ENCODE peak calls at places on chromosomes 11 and 22, in ten cellular contexts. L is stomach, K is HepG2, T is transverse colon, H is K562, R is suprapubic skin, O is breast epithelium, M is GM12892, C is spleen, Q is vagina. Z is an unnamed sample.
A peak's percentile ranks its signal among the peaks of the same experiment; 100 is the strongest.

GRCh38 chr11:121416909-121417567 is 35.1 kb upstream of the SORL1 start:
- DNase-seq in C (peak; percentile 90), K (no peak), L (peak; percentile 92), O (peak; percentile 82), M (no peak), R (peak; percentile 92), H (no peak), T (peak; percentile 88), Q (peak; percentile 91), Z (peak; percentile 13)

GRCh38 chr22:22745225-22746060 is 101.0 kb downstream of the GGTLC2 start:
- DNase-seq in O (no peak), R (no peak), L (peak; percentile 48), M (no peak), T (peak; percentile 65), H (peak; percentile 83), K (peak; percentile 5), Q (peak; percentile 13), C (no peak), Z (no peak)

GRCh38 chr11:128476729-128477128 is 110.6 kb downstream of the ETS1 start:
- DNase-seq in C (no peak), R (no peak), L (no peak), K (no peak), Q (no peak), T (no peak), O (peak; percentile 43), M (no peak), H (no peak), Z (no peak)

GRCh38 chr11:6736495-6737121 is 35.2 kb downstream of the OR2AG2 start:
- DNase-seq in T (no peak), K (no peak), H (no peak), R (no peak), O (no peak), C (no peak), Q (no peak), M (no peak), L (no peak), Z (no peak)

GRCh38 chr22:33000342-33001280 is 57.6 kb downstream of the SYN3 start:
- DNase-seq in L (peak; percentile 31), K (peak; percentile 15), R (peak; percentile 80), T (peak; percentile 27), Q (no peak), H (peak; percentile 50), O (no peak), C (no peak), M (no peak), Z (peak; percentile 2)

GRCh38 chr11:43905788-43906187 is 25.2 kb downstream of the ALKBH3 start:
- DNase-seq in R (no peak), Q (no peak), C (no peak), H (no peak), K (no peak), T (no peak), L (no peak), O (no peak), M (no peak), Z (peak; percentile 93)

GRCh38 chr11:96259053-96259837 is 83.8 kb downstream of the MAML2 start:
- DNase-seq in H (no peak), L (no peak), O (no peak), R (no peak), M (no peak), K (no peak), C (no peak), Q (no peak), T (no peak), Z (peak; percentile 49)

GRCh38 chr22:27461470-27461869 is 340.1 kb downstream of the MN1 start:
- DNase-seq in Q (no peak), T (no peak), K (no peak), C (no peak), O (no peak), L (no peak), M (no peak), R (no peak), H (no peak), Z (no peak)

DNA sequence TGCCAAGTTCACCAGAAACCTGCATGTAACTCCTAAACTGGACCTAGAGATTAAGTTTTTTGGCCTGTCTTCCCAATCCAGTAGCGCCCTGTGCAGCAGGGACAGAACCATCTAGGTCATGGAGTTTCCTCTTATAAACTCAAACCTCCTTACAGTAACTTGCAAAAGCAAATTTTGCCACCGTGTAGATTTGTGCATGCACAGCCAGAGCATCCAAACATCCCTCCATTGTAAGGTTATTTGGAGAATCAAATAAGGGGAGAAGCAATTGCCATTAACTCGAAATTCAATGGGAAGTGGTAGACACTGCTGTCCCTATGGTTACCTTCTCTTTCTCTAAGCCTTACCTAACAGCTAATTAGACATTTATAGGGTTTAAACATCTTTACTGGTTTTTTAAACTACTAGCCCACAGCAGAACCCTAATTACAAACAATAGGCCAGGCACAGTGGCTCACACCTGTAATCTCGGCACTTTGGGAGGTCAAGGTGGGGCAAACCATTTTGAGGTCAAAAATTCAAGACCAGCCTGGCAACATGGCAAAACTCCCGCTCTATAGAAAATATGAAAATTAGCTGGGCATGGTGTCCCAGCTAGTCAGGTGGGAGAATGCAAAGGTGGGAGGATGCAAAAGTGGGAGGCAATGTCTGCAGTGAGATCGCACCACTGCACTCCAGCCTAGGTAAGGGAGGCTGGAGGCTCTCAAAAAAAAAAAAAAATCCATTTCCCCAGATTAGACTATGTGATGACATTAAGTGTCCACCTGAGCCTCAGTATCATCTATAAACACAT is 6.6 kb downstream of the HSPA8 start:
- DNase-seq in L (no peak), Q (no peak), R (no peak), M (no peak), K (no peak), C (no peak), H (no peak), O (no peak), T (no peak), Z (no peak)
- TF ChIP-seq POLR2AphosphoS5 in L (no peak), Q (no peak), R (no peak), M (peak; percentile 52), K (no peak), C (no peak), H (peak; percentile 55), O (no peak), T (no peak), Z (peak; percentile 40)

DNA sequence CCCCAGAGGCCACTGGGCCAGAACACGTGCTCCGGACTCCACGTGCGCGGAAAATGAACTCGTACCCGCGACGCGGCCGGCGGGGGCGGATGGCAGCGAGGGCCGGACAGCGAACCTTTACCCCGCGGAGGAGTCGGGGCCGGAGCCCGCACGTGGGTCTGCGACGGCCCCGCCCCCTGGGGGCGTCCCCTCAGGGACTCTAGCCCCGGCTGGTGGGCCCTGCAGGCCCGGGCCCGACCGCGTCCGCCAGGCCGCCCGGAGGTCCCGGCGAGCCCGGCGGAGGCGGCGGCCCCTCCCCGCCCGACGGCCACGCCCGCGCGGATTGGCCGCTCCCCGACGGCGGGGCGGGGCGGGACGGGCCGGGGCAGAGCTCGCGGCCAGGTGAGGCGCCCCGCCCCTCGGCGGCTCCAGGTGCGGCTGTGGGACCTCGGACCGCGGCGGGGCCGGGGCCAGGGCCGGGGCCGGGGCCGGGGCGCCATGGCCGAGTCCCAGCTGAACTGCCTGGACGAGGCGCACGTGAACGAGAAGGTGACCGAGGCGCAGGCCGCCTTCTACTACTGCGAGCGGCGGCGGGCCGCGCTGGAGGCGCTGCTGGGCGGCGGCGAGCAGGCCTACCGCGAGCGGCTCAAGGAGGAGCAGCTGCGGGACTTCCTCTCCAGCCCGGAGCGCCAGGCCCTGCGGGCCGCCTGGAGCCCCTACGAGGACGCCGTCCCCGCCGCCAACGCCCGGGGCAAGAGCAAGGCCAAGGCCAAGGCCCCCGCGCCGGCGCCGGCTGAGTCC is at the start of gene FAM83F:
- DNase-seq in Q (no peak), M (no peak), L (peak; percentile 73), H (peak; percentile 41), R (no peak), C (peak; percentile 77), O (no peak), K (no peak), T (peak; percentile 74), Z (no peak)
- TF ChIP-seq POLR2A in Q (no peak), M (no peak), L (no peak), H (no peak), R (peak; percentile 23), C (no peak), O (no peak), K (no peak), T (peak; percentile 57), Z (no peak)

DNA sequence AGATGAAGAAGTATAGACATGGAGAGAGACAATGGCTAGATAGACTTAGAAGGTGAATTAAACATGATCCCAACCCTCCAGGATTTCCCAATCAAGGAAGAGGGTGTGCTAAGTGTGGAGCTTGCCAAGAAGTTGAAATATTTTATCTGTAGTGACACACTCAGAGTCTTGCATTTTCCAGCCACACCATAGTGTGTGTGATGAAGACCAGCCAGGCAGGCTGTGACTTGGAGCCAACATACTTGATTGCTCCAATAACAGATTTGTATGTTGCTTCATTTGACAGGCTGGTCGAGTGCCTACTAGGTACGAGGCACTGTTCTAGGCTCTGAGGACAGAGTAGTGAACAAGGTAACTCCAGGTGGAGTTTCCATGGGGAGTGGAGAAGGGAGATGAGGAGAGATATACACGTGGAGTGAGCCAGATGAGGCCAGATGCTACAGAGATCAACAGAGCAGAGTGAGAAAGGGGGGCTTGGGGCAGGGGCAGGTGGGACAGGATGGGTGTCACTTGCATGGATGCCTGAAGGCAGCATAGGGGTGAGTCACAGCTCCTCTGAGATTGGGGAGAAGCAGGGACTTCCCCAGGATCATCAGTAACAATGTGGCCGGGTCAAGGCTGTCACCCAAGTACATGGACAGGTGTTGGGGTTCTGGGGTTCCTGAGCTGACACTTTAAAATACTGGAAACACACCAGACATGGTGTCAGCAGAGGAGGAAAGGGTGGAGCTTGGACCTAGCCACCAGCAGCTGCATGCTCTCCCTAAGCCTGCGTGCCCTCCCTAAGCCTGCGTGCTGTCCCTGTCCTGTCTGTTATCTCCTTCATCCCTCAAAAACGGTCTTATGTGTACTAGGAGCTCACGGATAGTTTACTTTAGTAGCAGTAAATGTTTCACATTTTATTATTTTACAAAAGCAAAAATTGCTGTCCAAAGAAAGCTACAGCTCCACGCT is 23.6 kb downstream of the PDGFB start:
- DNase-seq in H (no peak), O (no peak), T (no peak), M (peak; percentile 12), C (peak; percentile 44), K (no peak), Q (no peak), R (peak; percentile 24), L (no peak), Z (no peak)
- TF ChIP-seq POLR2AphosphoS5 in H (no peak), O (no peak), T (no peak), M (no peak), C (no peak), K (no peak), Q (no peak), R (no peak), L (no peak), Z (no peak)

DNA sequence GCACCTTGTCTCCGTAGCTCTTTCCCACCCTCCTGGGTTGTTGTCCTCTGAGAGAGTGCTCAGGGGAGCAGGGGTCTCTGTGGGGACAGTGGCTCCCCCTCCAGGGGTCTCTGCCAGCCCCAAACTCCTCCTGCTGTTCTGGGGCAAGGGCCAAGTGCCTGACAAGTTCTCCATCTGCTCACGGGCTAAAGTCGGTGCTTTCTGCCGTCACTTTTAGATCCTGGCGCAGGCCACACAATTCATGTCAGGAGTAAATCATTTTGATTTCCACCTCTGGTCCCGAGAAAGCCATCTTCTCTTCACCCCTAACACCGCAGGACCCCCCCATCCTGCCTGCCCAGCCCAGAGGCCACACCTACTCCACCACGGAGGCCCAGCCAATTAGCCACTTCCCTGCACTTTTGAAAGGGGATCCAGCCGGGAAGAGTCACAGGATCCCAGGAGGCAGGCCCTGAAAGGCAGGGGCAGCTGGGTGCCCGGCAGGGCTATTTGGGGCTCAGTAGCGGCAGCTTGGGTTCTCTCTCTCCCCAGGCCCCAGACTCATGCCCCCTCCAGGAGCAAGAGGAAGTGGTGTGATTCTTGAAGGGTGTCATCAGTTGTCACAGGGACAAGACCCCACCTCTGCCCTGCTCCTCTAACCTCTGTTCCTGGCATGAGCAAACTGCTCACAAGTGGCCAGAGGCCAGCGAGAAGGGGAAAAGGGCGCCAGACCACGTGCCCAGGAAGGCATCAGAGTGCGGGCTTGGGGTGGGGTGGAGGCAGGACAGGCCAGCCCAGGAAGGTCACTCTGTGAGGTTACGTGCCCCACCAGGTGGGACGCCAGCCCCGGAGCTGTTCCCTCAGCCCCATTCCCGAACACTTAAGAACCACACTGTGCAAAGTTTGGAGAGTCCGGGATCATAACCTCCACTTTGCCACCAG is 1.3 kb downstream of the MACROD1 start:
- DNase-seq in Q (no peak), R (no peak), K (peak; percentile 13), H (no peak), O (no peak), T (peak; percentile 36), M (no peak), L (peak; percentile 35), C (no peak), Z (no peak)
- TF ChIP-seq POLR2A in Q (no peak), R (no peak), K (no peak), H (no peak), O (no peak), T (no peak), M (no peak), L (no peak), C (no peak), Z (no peak)